ENCODE peak calls at places on chromosomes 11 and 22, in seven cellular contexts. Y, V, M, X, T, U and H are unnamed samples.

GRCh38 chr11:116614306-116615210 is 158.2 kb downstream of the BUD13 start:
- DNase-seq in T (no peak), M (no peak), Y (no peak), V (no peak), U (no peak), X (no peak), H (peak)

GRCh38 chr11:94513091-94513490 is 830 bp downstream of the C11orf97 start:
- DNase-seq in X (no peak), T (no peak), Y (no peak), U (no peak), M (no peak), V (no peak), H (no peak)

GRCh38 chr11:117772360-117772759 is 24.7 kb downstream of the DSCAML1 start:
- DNase-seq in T (no peak), M (no peak), V (no peak), X (no peak), Y (no peak), U (no peak), H (no peak)

GRCh38 chr11:17506942-17507341 is 30.3 kb upstream of the ABCC8 start:
- DNase-seq in Y (no peak), X (no peak), U (peak), M (peak), V (no peak), T (no peak), H (no peak)

GRCh38 chr11:95147364-95147905 is 57.8 kb downstream of the ENDOD1 start:
- DNase-seq in Y (peak), X (no peak), T (no peak), M (peak), U (no peak), V (no peak), H (no peak)

GRCh38 chr11:43837879-43838278 is 42.8 kb upstream of the ALKBH3 start:
- DNase-seq in M (no peak), Y (no peak), T (no peak), V (no peak), X (no peak), U (no peak), H (no peak)

GRCh38 chr11:130407978-130408377 is 20.4 kb downstream of the ADAMTS8 start:
- DNase-seq in V (no peak), X (peak), M (peak), U (no peak), Y (no peak), T (no peak), H (no peak)

GRCh38 chr22:36356708-36357694 is 30.8 kb downstream of the MYH9 start:
- DNase-seq in M (peak), Y (no peak), U (peak), V (no peak), X (no peak), T (peak), H (no peak)

GRCh38 chr11:17015639-17016125 is 1.5 kb upstream of the PLEKHA7 start:
- DNase-seq in T (no peak), U (no peak), X (peak), Y (peak), V (no peak), M (no peak), H (no peak)

GRCh38 chr22:27651486-27651885 is 150.1 kb downstream of the MN1 start:
- DNase-seq in V (no peak), Y (no peak), T (no peak), M (no peak), X (peak), U (no peak), H (no peak)

GRCh38 chr11:34198523-34198922 is 93.1 kb downstream of the NAT10 start:
- DNase-seq in T (no peak), M (no peak), Y (peak), X (no peak), V (no peak), U (no peak), H (no peak)

GRCh38 chr22:50609599-50609998 is 9.0 kb downstream of the MAPK8IP2 start:
- DNase-seq in V (no peak), Y (no peak), U (no peak), M (no peak), X (no peak), T (no peak), H (no peak)

GRCh38 chr22:36192601-36193000 is 9.0 kb downstream of the APOL4 start:
- DNase-seq in U (no peak), T (no peak), M (no peak), Y (no peak), X (no peak), V (no peak), H (no peak)

GRCh38 chr11:94654201-94654600 is 87.0 kb downstream of the PIWIL4 start:
- DNase-seq in V (no peak), Y (no peak), T (no peak), U (no peak), X (no peak), M (no peak), H (no peak)

GRCh38 chr22:23068832-23069385 is 1.4 kb upstream of the GNAZ start:
- DNase-seq in M (peak), X (no peak), Y (no peak), U (peak), V (no peak), T (no peak), H (no peak)

GRCh38 chr11:74543991-74544390 is 48.4 kb upstream of the POLD3 start:
- DNase-seq in X (no peak), U (no peak), T (no peak), Y (no peak), M (no peak), V (no peak), H (no peak)

GRCh38 chr11:46017341-46017740 is 94.9 kb downstream of the LARGE2 start:
- DNase-seq in Y (no peak), V (no peak), T (no peak), M (peak), X (no peak), U (no peak), H (no peak)
- TF ChIP-seq CTCF in Y (no peak), V (no peak), T (no peak), M (no peak), X (no peak), U (no peak), H (no peak)

GRCh38 chr22:20125201-20126174 is 6.1 kb upstream of the ZDHHC8 start:
- DNase-seq in T (no peak), M (no peak), V (no peak), U (no peak), Y (no peak), X (no peak), H (no peak)

GRCh38 chr22:20126284-20127029 is 5.1 kb upstream of the ZDHHC8 start:
- DNase-seq in U (no peak), M (no peak), X (no peak), Y (no peak), V (no peak), T (no peak), H (no peak)

GRCh38 chr22:20121856-20122415 is 4.9 kb upstream of the TRMT2A start:
- DNase-seq in U (peak), V (no peak), X (no peak), T (no peak), Y (no peak), M (no peak), H (no peak)

GRCh38 chr22:20123364-20124082 is 6.5 kb upstream of the TRMT2A start:
- DNase-seq in U (no peak), V (no peak), X (no peak), T (no peak), Y (no peak), M (no peak), H (no peak)

DNA sequence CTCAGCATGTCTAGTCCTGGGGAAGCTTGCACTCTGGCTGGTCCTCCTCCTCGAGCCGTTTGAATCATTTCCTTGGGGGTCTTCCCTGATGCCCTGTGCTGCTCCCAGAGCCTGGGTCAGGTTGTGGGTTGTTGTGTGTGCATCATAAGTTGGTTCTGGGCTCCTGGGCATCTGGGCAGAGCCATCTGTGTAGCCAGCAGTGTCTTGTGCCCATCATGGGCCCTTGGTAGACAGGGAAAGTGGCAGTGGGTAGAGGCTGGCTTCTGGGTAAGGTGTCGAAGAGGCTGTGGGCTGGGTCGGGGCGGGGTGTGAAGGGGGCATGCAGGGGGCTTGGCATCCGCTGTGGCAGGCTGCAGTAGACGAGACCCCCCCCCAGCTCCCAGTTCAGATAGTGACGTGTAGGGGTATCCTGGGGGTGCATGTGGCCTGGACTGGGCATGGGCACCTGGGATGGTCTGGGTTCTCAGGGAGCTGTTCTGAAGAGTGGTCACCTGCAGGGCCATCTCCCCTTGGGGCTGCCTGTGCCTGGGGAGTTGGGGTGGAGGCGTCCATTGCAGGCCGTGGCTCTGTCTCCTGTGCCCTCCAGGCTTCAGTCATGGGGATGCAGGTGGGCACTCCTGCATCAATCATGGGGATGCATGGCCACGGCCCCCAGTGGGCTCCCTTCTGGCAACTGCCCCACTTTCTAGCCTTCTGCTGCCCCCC is 7.2 kb upstream of the TRMT2A start:
- DNase-seq in X (no peak), M (no peak), V (no peak), T (no peak), Y (no peak), U (no peak), H (no peak)
- H3K27ac ChIP-seq in X (no peak), M (no peak), V (no peak), T (no peak), Y (no peak), U (no peak), H (no peak)

GRCh38 chr11:76831911-76832310 is 28.8 kb upstream of the ACER3 start:
- DNase-seq in Y (no peak), T (no peak), V (no peak), M (no peak), X (no peak), U (no peak), H (no peak)
- TF ChIP-seq CTCF in Y (no peak), T (no peak), V (no peak), M (no peak), X (no peak), U (no peak), H (no peak)

GRCh38 chr11:125802387-125802786 is 14.5 kb downstream of the PATE3 start:
- DNase-seq in M (no peak), X (no peak), Y (no peak), T (no peak), V (no peak), U (no peak), H (no peak)

GRCh38 chr11:125797641-125798040 is 9.7 kb downstream of the PATE3 start:
- DNase-seq in V (no peak), M (no peak), U (no peak), X (no peak), Y (no peak), T (no peak), H (no peak)

GRCh38 chr11:125799808-125800207 is 11.9 kb downstream of the PATE3 start:
- DNase-seq in T (no peak), Y (no peak), U (no peak), M (no peak), X (no peak), V (no peak), H (no peak)
- H3K27ac ChIP-seq in T (no peak), Y (no peak), U (no peak), M (no peak), X (no peak), V (no peak), H (no peak)

DNA sequence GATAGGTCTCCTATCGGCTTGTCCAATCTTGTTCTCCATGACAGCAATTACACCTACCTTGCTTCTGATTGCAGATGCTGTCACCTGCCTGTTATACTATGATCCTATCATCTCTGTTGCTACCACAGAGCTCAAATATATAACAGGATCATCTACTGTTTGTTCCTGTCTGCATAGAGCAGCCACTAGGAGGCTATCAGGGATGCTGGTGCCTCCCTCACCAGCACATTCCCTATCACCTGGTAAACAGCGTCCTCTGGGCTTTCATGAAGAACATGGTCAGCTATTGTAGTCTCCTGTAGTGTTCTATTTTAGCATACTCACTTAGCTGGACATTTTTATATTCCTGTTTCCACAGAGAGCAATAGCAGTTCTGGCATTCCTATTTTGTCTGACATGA is 87.8 kb upstream of the FAT3 start:
- DNase-seq in X (no peak), U (no peak), V (no peak), T (no peak), Y (no peak), M (no peak), H (peak)
- TF ChIP-seq CTCF in X (peak), U (no peak), V (no peak), T (no peak), Y (no peak), M (peak), H (peak)

DNA sequence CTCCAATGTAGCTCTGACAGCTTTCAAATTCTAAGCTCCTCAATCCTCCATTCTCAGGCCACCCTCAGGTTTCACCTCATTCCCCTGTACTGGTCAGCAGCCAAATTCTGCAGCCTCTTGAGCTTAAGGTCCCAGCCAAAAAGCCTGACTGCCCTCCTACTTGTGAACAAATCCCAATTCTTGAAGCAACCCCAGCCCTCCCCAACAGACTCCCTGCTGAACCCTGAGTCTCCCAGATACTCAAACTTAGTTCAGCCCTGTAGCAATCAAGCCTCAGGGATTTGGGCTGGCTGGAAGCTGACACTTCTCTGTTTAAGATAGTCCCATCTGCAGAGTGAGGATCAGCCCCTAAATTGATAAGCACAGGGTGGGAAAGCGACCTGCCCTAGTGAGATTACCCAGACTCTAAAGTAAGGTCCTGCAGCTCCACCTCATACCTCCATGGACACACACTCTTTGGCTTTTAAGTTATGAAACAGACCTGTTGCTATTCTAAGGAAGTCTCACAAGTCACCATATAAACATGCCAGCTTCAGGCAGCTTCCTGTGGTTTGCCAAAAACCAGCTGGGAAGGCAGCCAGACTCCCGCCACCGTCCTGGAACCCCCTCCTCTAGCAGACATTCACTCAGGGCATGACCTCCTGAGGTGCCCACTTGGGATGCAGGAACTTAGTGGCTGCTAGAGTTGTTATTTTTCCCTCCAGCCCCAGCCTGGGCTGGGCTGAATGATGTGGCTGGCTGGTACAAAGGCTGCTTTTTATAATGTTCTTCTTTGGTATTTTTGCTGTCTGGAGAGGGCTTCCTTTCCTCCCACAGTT is 82.5 kb upstream of the PICALM start:
- DNase-seq in V (no peak), Y (peak), X (peak), T (no peak), U (peak), M (peak), H (no peak)
- H3K27ac ChIP-seq in V (peak), Y (peak), X (peak), T (no peak), U (peak), M (peak), H (no peak)

GRCh38 chr11:126185200-126186030 is 26.0 kb downstream of the RPUSD4 start:
- DNase-seq in Y (no peak), T (no peak), U (no peak), M (no peak), V (no peak), X (no peak), H (no peak)

GRCh38 chr11:126189109-126189929 is 22.1 kb downstream of the RPUSD4 start:
- DNase-seq in X (no peak), M (no peak), Y (peak), U (no peak), V (peak), T (no peak), H (no peak)

GRCh38 chr11:126186031-126186698 is 25.3 kb downstream of the RPUSD4 start:
- DNase-seq in M (no peak), U (no peak), Y (no peak), X (peak), T (no peak), V (no peak), H (peak)

GRCh38 chr11:126188332-126189108 is 22.9 kb downstream of the RPUSD4 start:
- DNase-seq in M (no peak), V (peak), T (no peak), U (no peak), Y (peak), X (no peak), H (no peak)

DNA sequence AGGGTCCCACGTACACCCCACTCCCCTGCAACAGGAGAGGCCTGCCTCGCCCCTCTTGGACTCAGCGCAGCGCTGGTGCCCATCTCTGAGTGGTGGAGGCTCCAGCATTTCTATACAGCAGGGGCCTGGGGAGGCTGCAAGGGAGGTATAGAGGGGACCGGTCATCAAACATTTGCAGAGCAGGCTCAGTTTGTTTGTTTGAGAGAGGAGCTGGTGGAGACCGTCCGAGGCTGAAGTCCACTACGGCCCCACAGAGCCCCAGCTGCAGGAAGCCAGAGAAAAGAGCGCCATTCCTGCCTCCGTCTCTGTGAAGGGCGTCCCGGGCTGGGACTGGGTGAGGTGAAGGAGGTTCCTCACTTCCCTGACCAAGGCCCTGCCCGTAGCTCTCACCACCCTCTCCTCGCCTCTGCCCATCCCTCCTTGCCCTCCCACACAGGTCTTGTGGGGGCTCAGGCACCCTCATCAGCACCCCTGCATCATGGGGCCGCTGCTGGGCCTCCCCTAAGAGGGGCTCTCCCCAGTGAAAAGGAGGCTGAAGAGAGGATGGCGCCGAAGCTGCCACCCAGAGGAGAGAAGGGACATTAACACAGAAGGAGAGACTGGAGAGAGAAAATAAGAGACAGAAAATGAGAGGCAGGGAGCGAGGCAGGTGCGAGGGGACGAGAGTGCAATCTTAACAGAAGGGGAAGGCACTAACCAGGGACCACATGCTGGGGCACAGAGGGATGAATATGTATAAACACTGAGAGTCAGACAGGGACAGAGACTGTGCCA is 24.6 kb downstream of the RPUSD4 start:
- DNase-seq in Y (no peak), V (no peak), U (no peak), M (peak), X (no peak), T (no peak), H (peak)
- TF ChIP-seq CTCF in Y (peak), V (no peak), U (no peak), M (peak), X (no peak), T (no peak), H (peak)

GRCh38 chr11:1263036-1263435 is 40.2 kb downstream of the MUC5B start:
- DNase-seq in Y (no peak), M (no peak), X (no peak), U (no peak), T (no peak), V (no peak), H (no peak)
- H3K27ac ChIP-seq in Y (peak), M (no peak), X (peak), U (no peak), T (peak), V (peak), H (peak)

DNA sequence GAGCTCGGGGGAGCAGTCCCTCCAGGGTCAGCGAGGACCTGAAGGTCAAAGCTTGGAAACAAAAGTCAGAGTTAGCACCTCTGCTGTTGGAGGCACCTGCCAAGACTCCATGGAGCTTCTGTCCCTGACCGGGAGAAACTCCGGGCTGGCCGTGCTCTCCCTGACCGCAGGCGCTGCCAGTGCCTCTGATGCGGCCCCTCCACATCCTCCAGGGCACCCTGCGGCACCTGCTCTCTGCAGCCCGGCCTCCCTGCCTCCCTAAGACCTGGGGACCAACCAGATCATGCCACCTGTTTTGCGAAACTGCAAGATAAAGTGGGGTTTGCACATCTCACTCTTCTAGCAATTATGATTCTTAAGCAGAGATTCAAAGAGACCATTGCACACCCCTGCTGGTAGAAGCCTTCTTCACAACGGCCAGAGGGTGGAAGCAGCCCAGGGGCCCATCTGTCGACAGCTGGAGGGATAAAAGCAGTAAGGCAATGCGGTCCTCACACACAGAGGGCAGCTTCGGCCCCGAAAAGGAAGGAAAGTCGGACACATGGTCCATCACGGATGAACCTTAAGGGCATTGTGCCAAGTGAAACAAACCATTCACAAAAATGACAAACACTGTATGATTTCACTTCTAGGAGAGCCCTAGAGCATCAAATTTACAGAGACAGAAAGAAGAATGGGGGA is 477.1 kb downstream of the BRD1 start:
- DNase-seq in M (peak), V (no peak), X (no peak), T (no peak), Y (no peak), U (peak), H (peak)
- TF ChIP-seq CTCF in M (no peak), V (no peak), X (no peak), T (no peak), Y (peak), U (no peak), H (peak)

GRCh38 chr22:42171946-42172345 is 41.3 kb upstream of the CYP2D6 start:
- DNase-seq in X (no peak), Y (no peak), T (no peak), M (no peak), U (no peak), V (no peak), H (no peak)

GRCh38 chr22:42171417-42171816 is 40.8 kb upstream of the CYP2D6 start:
- DNase-seq in T (no peak), V (no peak), Y (no peak), X (no peak), U (no peak), M (no peak), H (no peak)

GRCh38 chr22:42174062-42174461 is 43.5 kb upstream of the CYP2D6 start:
- DNase-seq in U (no peak), X (no peak), Y (peak), T (no peak), V (no peak), M (no peak), H (no peak)

GRCh38 chr22:42172385-42173172 is 42.0 kb upstream of the CYP2D6 start:
- DNase-seq in U (no peak), M (no peak), T (no peak), V (no peak), X (no peak), Y (no peak), H (no peak)

GRCh38 chr22:42173183-42173926 is 42.7 kb upstream of the CYP2D6 start:
- DNase-seq in M (no peak), X (no peak), V (no peak), U (no peak), T (no peak), Y (no peak), H (no peak)
- H3K27ac ChIP-seq in M (no peak), X (no peak), V (peak), U (peak), T (no peak), Y (no peak), H (no peak)